ENCODE peak calls at places on chromosome 9, in nine cellular contexts. T is omental fat pad; W is Kasumi-1; N is AG04450; R is cerebellar cortex; O is activated naive CD4-positive, alpha-beta T cell; Z is neuronal stem cell; C is body of pancreas; J is NCI-H2171. L is an unnamed sample.

GRCh38 chr9:122053546-122053945 is 39.6 kb downstream of the TTLL11 start:
- DNase-seq in R (no peak), T (no peak), Z (no peak), J (no peak), N (no peak), W (no peak), C (no peak), O (no peak), L (no peak)

GRCh38 chr9:137129089-137129455 is 9.9 kb upstream of the GRIN1 start:
- DNase-seq in W (no peak), T (no peak), J (no peak), N (no peak), O (no peak), C (peak), Z (no peak), R (no peak), L (no peak)

GRCh38 chr9:135562235-135562745 is 734 bp downstream of the PAEP start:
- DNase-seq in C (no peak), N (no peak), O (no peak), R (no peak), J (no peak), T (no peak), Z (no peak), W (no peak), L (no peak)

GRCh38 chr9:72945391-72945790 is 7.5 kb downstream of the ALDH1A1 start:
- DNase-seq in O (no peak), C (no peak), Z (no peak), N (no peak), J (no peak), T (no peak), W (no peak), R (no peak), L (no peak)

GRCh38 chr9:131709741-131710499 is 30.0 kb downstream of the RAPGEF1 start:
- DNase-seq in J (no peak), T (no peak), O (no peak), R (no peak), W (no peak), Z (no peak), N (no peak), C (no peak), L (peak)

GRCh38 chr9:72996106-72996505 is 43.3 kb upstream of the ALDH1A1 start:
- DNase-seq in T (no peak), C (no peak), O (no peak), W (no peak), J (no peak), Z (no peak), N (no peak), R (no peak), L (no peak)

GRCh38 chr9:130610862-130611689 is 31.7 kb downstream of the FUBP3 start:
- DNase-seq in C (no peak), R (no peak), J (no peak), Z (no peak), T (no peak), W (no peak), N (no peak), O (no peak), L (no peak)

GRCh38 chr9:131046581-131047202 is 37.7 kb downstream of the LAMC3 start:
- DNase-seq in C (peak), Z (peak), O (peak), N (peak), T (peak), J (peak), R (peak), W (peak), L (peak)

GRCh38 chr9:126532951-126533910 is 80.5 kb upstream of the LMX1B start:
- DNase-seq in T (no peak), Z (no peak), N (no peak), W (peak), O (no peak), R (no peak), J (no peak), C (no peak), L (no peak)

GRCh38 chr9:6897207-6897822 is 139.5 kb downstream of the KDM4C start:
- DNase-seq in J (no peak), N (no peak), R (peak), Z (no peak), O (no peak), T (no peak), W (no peak), C (no peak), L (no peak)